ENCODE peak calls at places on chromosome 14, in seven cellular contexts. B is CD8-positive, alpha-beta T cell; N is mammary epithelial cell; Q is body of pancreas; L is left ventricle myocardium inferior; F is brain microvascular endothelial cell; S is right lobe of liver. R is an unnamed sample.

GRCh38 chr14:105299654-105300541 is 903 bp downstream of the BRF1 start:
- DNase-seq in B (no peak), N (no peak), Q (peak), L (no peak), F (no peak), S (no peak), R (no peak)

GRCh38 chr14:58805057-58805456 is 167.3 kb downstream of the DACT1 start:
- DNase-seq in B (no peak), N (no peak), Q (no peak), L (no peak), F (no peak), S (no peak), R (no peak)

GRCh38 chr14:64725360-64725815 is 21.2 kb downstream of the PLEKHG3 start:
- DNase-seq in B (no peak), N (no peak), Q (peak), L (peak), F (no peak), S (peak), R (no peak)

GRCh38 chr14:105211758-105212089 is 30.6 kb upstream of the NUDT14 start:
- DNase-seq in B (no peak), N (no peak), Q (no peak), L (no peak), F (no peak), S (no peak), R (no peak)

GRCh38 chr14:104678901-104679705 is 10.3 kb upstream of the INF2 start:
- DNase-seq in B (no peak), N (no peak), Q (no peak), L (peak), F (no peak), S (peak), R (no peak)

GRCh38 chr14:75298187-75298985 is 19.8 kb downstream of the FOS start:
- DNase-seq in B (no peak), N (no peak), Q (peak), L (peak), F (no peak), S (no peak), R (no peak)

GRCh38 chr14:86038401-86038985 is 508.5 kb downstream of the FLRT2 start:
- DNase-seq in B (peak), N (peak), Q (peak), L (no peak), F (peak), S (peak), R (peak)

GRCh38 chr14:46322076-46322475 is 329.5 kb downstream of the RPL10L start:
- DNase-seq in B (no peak), N (no peak), Q (no peak), L (no peak), F (no peak), S (no peak), R (no peak)

GRCh38 chr14:104924421-104925213 is at the start of gene PLD4:
- DNase-seq in B (no peak), N (no peak), Q (no peak), L (no peak), F (no peak), S (no peak), R (no peak)

GRCh38 chr14:86405250-86405649 is 875.3 kb downstream of the FLRT2 start:
- DNase-seq in B (no peak), N (no peak), Q (no peak), L (no peak), F (no peak), S (no peak), R (no peak)

GRCh38 chr14:55756563-55756962 is 176.6 kb downstream of the KTN1 start:
- DNase-seq in B (no peak), N (no peak), Q (no peak), L (no peak), F (no peak), S (no peak), R (no peak)

GRCh38 chr14:68076451-68076850 is 256.9 kb downstream of the RAD51B start:
- DNase-seq in B (no peak), N (peak), Q (no peak), L (no peak), F (no peak), S (no peak), R (no peak)

GRCh38 chr14:73143617-73144016 is 7.3 kb downstream of the PSEN1 start:
- DNase-seq in B (no peak), N (no peak), Q (no peak), L (no peak), F (no peak), S (no peak), R (no peak)

GRCh38 chr14:52314521-52315354 is 626 bp downstream of the PTGER2 start:
- DNase-seq in B (peak), N (peak), Q (peak), L (peak), F (peak), S (peak), R (no peak)

GRCh38 chr14:44940944-44941343 is 20.8 kb downstream of the KLHL28 start:
- DNase-seq in B (no peak), N (no peak), Q (no peak), L (no peak), F (no peak), S (no peak), R (no peak)

GRCh38 chr14:55964081-55964480 is 154.1 kb upstream of the PELI2 start:
- DNase-seq in B (no peak), N (no peak), Q (no peak), L (no peak), F (no peak), S (no peak), R (no peak)

GRCh38 chr14:91406982-91407381 is 10.6 kb downstream of the CCDC88C start:
- DNase-seq in B (no peak), N (no peak), Q (no peak), L (no peak), F (no peak), S (no peak), R (no peak)

GRCh38 chr14:57290753-57291152 is 22.0 kb downstream of the AP5M1 start:
- DNase-seq in B (no peak), N (no peak), Q (no peak), L (no peak), F (no peak), S (no peak), R (no peak)

GRCh38 chr14:70782361-70782760 is 27.0 kb downstream of the MAP3K9 start:
- DNase-seq in B (no peak), N (peak), Q (no peak), L (no peak), F (peak), S (no peak), R (peak)

GRCh38 chr14:36582011-36582873 is at the start of gene NKX2-8:
- DNase-seq in B (no peak), N (peak), Q (peak), L (no peak), F (no peak), S (no peak), R (no peak)

GRCh38 chr14:91892918-91893527 is 25.7 kb upstream of the TC2N start:
- DNase-seq in B (peak), N (no peak), Q (no peak), L (no peak), F (no peak), S (no peak), R (no peak)

GRCh38 chr14:58166005-58166983 is 14.3 kb upstream of the ARMH4 start:
- DNase-seq in B (peak), N (peak), Q (peak), L (peak), F (peak), S (peak), R (peak)

GRCh38 chr14:94451091-94451751 is 1.4 kb downstream of the SERPINA11 start:
- DNase-seq in B (no peak), N (no peak), Q (no peak), L (no peak), F (no peak), S (peak), R (no peak)

GRCh38 chr14:22829661-22830328 is at the start of gene MRPL52:
- DNase-seq in B (peak), N (peak), Q (peak), L (peak), F (peak), S (peak), R (peak)

GRCh38 chr14:38868415-38869290 is 234.4 kb downstream of the SEC23A start:
- DNase-seq in B (no peak), N (no peak), Q (peak), L (no peak), F (no peak), S (no peak), R (no peak)

GRCh38 chr14:99755629-99756603 is 37.3 kb upstream of the EML1 start:
- DNase-seq in B (no peak), N (peak), Q (peak), L (peak), F (peak), S (peak), R (peak)

GRCh38 chr14:69770559-69770958 is 3.6 kb downstream of the SRSF5 start:
- DNase-seq in B (no peak), N (no peak), Q (no peak), L (no peak), F (no peak), S (no peak), R (no peak)

GRCh38 chr14:99201351-99202073 is 70.5 kb downstream of the BCL11B start:
- DNase-seq in B (peak), N (no peak), Q (no peak), L (no peak), F (no peak), S (no peak), R (no peak)

GRCh38 chr14:31827325-31827724 is 249.8 kb upstream of the ARHGAP5 start:
- DNase-seq in B (no peak), N (no peak), Q (no peak), L (no peak), F (no peak), S (no peak), R (no peak)

GRCh38 chr14:88352299-88353097 is 29.4 kb upstream of the KCNK10 start:
- DNase-seq in B (no peak), N (peak), Q (no peak), L (no peak), F (no peak), S (no peak), R (no peak)

GRCh38 chr14:74737753-74738325 is 24.9 kb downstream of the FCF1 start:
- DNase-seq in B (no peak), N (no peak), Q (no peak), L (no peak), F (peak), S (no peak), R (no peak)

GRCh38 chr14:45038256-45038655 is 45.7 kb upstream of the PRPF39 start:
- DNase-seq in B (no peak), N (no peak), Q (no peak), L (no peak), F (no peak), S (no peak), R (no peak)

GRCh38 chr14:69363055-69363454 is 35.0 kb downstream of the ERH start:
- DNase-seq in B (no peak), N (no peak), Q (peak), L (peak), F (peak), S (no peak), R (peak)

GRCh38 chr14:69481815-69482568 is 2.5 kb upstream of the PLEKHD1 start:
- DNase-seq in B (no peak), N (no peak), Q (no peak), L (no peak), F (no peak), S (no peak), R (no peak)

GRCh38 chr14:74951443-74952194 is 3.8 kb downstream of the PGF start:
- DNase-seq in B (no peak), N (no peak), Q (no peak), L (no peak), F (no peak), S (no peak), R (no peak)

GRCh38 chr14:74190910-74191575 is 48.2 kb upstream of the VSX2 start:
- DNase-seq in B (no peak), N (no peak), Q (no peak), L (no peak), F (no peak), S (no peak), R (no peak)

GRCh38 chr14:35964736-35965135 is 138.6 kb downstream of the BRMS1L start:
- DNase-seq in B (no peak), N (no peak), Q (no peak), L (no peak), F (no peak), S (no peak), R (no peak)

GRCh38 chr14:100824156-100824555 is 1.8 kb upstream of the MEG3 start:
- DNase-seq in B (no peak), N (no peak), Q (no peak), L (peak), F (peak), S (no peak), R (no peak)

GRCh38 chr14:69695664-69696527 is 71.0 kb upstream of the SRSF5 start:
- DNase-seq in B (no peak), N (peak), Q (peak), L (no peak), F (no peak), S (peak), R (peak)

DNA sequence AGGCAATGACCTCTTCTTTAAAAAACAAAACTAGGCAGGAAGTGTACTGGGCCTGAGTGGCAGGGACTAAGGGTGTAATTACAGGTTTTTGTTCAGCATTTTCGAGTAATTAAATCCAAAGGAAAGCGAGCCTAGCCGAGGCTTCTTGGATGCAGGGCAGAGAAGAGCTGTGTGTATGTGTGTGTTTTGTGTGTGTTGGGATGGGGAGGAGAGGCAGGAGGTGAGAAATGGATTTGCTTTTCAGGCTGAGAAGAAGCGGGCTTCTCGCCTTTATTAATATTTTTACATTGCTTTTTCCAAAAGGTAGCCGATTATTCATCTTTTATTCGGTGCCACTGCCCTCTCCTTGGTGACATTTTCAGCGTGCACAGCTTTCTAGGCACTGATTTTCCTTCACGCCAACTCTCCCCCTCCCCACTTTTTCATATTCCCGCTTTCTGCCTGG is 8.9 kb upstream of the IRF2BPL start:
- DNase-seq in B (no peak), N (no peak), Q (no peak), L (no peak), F (no peak), S (no peak), R (no peak)
- H3K4me3 ChIP-seq in B (peak), N (no peak), Q (no peak), L (no peak), F (no peak), S (no peak), R (no peak)

GRCh38 chr14:96038558-96038919 is 623 bp upstream of the C14orf132 start:
- DNase-seq in B (no peak), N (peak), Q (no peak), L (no peak), F (no peak), S (no peak), R (no peak)

GRCh38 chr14:96039633-96040311 is 610 bp downstream of the C14orf132 start:
- DNase-seq in B (peak), N (no peak), Q (peak), L (no peak), F (no peak), S (peak), R (no peak)

GRCh38 chr14:96038920-96039632 is at the start of gene C14orf132:
- DNase-seq in B (peak), N (peak), Q (peak), L (peak), F (peak), S (peak), R (no peak)

GRCh38 chr14:96040836-96041371 is 1.7 kb downstream of the C14orf132 start:
- DNase-seq in B (no peak), N (no peak), Q (no peak), L (no peak), F (no peak), S (no peak), R (no peak)

GRCh38 chr14:96037891-96038557 is 1.1 kb upstream of the C14orf132 start:
- DNase-seq in B (no peak), N (peak), Q (peak), L (peak), F (no peak), S (peak), R (no peak)
- H3K4me3 ChIP-seq in B (no peak), N (no peak), Q (no peak), L (peak), F (no peak), S (no peak), R (no peak)

DNA sequence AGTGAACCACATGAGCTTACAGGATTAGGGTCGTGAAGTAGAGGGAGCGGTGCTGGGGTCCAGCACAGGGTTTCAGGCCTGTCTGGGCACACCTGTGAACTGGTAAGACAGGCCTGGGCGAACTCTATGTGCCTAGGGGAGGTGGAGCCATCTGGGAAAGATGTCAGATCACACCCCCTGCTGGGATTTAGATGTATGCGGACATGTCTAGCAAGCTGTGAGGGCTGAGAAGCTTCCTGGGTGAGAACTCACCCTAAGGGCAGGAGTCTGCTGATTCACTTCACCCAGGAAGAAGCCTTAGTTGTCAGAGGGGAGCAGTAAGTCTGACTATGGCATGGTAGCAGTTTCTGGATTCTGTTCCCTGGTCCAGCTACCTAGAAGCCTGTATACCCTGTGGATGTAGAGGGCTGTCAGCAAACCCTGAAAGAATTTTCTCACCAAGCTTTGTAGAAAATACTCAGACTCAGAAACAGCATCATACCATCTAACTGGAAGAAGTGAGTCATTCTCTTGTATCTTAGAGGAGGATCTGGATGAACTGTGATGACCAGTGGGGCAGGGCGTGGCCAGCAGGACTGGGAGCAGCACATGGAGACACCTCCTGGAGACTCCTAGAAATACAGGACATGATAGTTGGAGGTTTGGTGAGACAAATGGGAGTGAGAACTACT is 11.2 kb upstream of the PYGL start:
- DNase-seq in B (no peak), N (peak), Q (no peak), L (peak), F (peak), S (peak), R (peak)
- H3K4me3 ChIP-seq in B (no peak), N (peak), Q (no peak), L (no peak), F (no peak), S (no peak), R (no peak)

GRCh38 chr14:102524451-102525212 is 15.1 kb upstream of the ANKRD9 start:
- DNase-seq in B (peak), N (peak), Q (peak), L (peak), F (peak), S (peak), R (peak)

GRCh38 chr14:102525213-102526143 is 15.9 kb upstream of the ANKRD9 start:
- DNase-seq in B (peak), N (peak), Q (peak), L (no peak), F (peak), S (no peak), R (peak)

GRCh38 chr14:102527255-102528232 is 18.0 kb upstream of the ANKRD9 start:
- DNase-seq in B (no peak), N (peak), Q (no peak), L (no peak), F (no peak), S (no peak), R (no peak)

GRCh38 chr14:102524026-102524450 is 14.5 kb upstream of the ANKRD9 start:
- DNase-seq in B (no peak), N (no peak), Q (no peak), L (no peak), F (no peak), S (no peak), R (no peak)

GRCh38 chr14:102523200-102524025 is 13.8 kb upstream of the ANKRD9 start:
- DNase-seq in B (no peak), N (no peak), Q (no peak), L (no peak), F (no peak), S (no peak), R (no peak)
- H3K4me3 ChIP-seq in B (peak), N (no peak), Q (no peak), L (no peak), F (no peak), S (no peak), R (no peak)

R was measured in astrocyte of the cerebellum.